ENCODE peak calls at places on chromosomes 1 and 21, in four cellular contexts. One of them, this sample, is unnamed.

GRCh38 chr1:188386161-188386560 is 1557.4 kb downstream of the PLA2G4A start:
- DNase-seq in tibial nerve: no peak
- DNase-seq in GM13977: no peak
- DNase-seq in natural killer cell: no peak
- DNase-seq in this sample: no peak

GRCh38 chr1:80417651-80418050 is 1383.1 kb upstream of the ADGRL2 start:
- DNase-seq in natural killer cell: no peak
- DNase-seq in GM13977: no peak
- DNase-seq in tibial nerve: no peak
- DNase-seq in this sample: no peak

GRCh38 chr1:9542425-9542824 is 3.2 kb downstream of the SLC25A33 start:
- DNase-seq in tibial nerve: no peak
- DNase-seq in natural killer cell: no peak
- DNase-seq in GM13977: no peak
- DNase-seq in this sample: no peak

GRCh38 chr1:12456979-12457378 is 161.0 kb downstream of the DHRS3 start:
- DNase-seq in tibial nerve: no peak
- DNase-seq in GM13977: no peak
- DNase-seq in natural killer cell: no peak
- DNase-seq in this sample: no peak

GRCh38 chr1:206829875-206830274 is 35.5 kb upstream of the IL20 start:
- DNase-seq in GM13977: no peak
- DNase-seq in natural killer cell: no peak
- DNase-seq in tibial nerve: no peak
- DNase-seq in this sample: no peak

GRCh38 chr1:28246427-28246832 is 10.5 kb downstream of the ATP5IF1 start:
- DNase-seq in GM13977: no peak
- DNase-seq in tibial nerve: no peak
- DNase-seq in natural killer cell: no peak
- DNase-seq in this sample: no peak

GRCh38 chr1:184068354-184068753 is 16.8 kb downstream of the TSEN15 start:
- DNase-seq in natural killer cell: no peak
- DNase-seq in GM13977: no peak
- DNase-seq in tibial nerve: no peak
- DNase-seq in this sample: no peak

GRCh38 chr1:229344937-229345684 is 2.3 kb upstream of the CCSAP start:
- DNase-seq in GM13977: no peak
- DNase-seq in natural killer cell: no peak
- DNase-seq in tibial nerve: no peak
- DNase-seq in this sample: no peak

GRCh38 chr1:170530972-170531757 is 801 bp upstream of the GORAB start:
- DNase-seq in natural killer cell: no peak
- DNase-seq in tibial nerve: peak; percentile 28
- DNase-seq in GM13977: no peak
- DNase-seq in this sample: no peak

GRCh38 chr1:49036700-49037099 is 260.0 kb upstream of the BEND5 start:
- DNase-seq in natural killer cell: no peak
- DNase-seq in tibial nerve: no peak
- DNase-seq in GM13977: no peak
- DNase-seq in this sample: no peak
- TF ChIP-seq CTCF in natural killer cell: no peak
- TF ChIP-seq CTCF in tibial nerve: no peak
- TF ChIP-seq CTCF in GM13977: no peak
- TF ChIP-seq CTCF in this sample: no peak

GRCh38 chr1:158200509-158200908 is 19.8 kb downstream of the CD1D start:
- DNase-seq in tibial nerve: no peak
- DNase-seq in GM13977: no peak
- DNase-seq in natural killer cell: no peak
- DNase-seq in this sample: no peak
- TF ChIP-seq CTCF in tibial nerve: no peak
- TF ChIP-seq CTCF in GM13977: no peak
- TF ChIP-seq CTCF in natural killer cell: no peak
- TF ChIP-seq CTCF in this sample: no peak

DNA sequence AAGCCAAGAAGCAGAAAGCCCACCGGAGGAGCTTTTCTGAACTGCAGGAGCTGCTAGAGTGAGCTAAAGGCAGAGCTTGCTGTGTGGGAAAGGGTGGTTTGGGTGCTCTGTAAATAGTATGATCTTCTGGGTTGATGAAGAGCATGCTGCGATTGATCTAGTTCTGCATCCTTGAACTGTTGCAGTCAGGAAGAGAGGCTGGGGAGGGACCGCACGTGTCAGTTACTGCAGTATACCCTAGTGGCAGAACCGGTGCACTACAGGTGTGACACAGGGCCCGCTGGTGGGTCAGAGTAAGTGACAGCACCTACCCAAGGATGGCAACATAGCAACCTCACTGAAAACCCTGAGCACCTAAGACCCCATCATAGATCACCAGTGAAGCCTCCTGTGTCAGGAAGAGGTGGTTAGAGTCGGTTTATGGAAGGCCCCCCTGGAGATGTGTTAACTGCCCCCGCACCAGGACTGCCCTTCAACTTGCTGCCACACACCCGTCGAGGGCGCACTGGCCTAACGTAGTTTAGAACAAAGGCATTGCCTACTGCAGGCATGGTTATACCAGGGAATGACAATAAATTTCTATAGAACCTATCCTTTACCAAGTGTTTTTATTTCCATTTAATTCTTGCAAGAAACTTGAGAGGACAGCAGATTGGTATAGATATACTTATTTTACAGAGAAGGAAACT is 146.0 kb upstream of the KIAA0040 start:
- DNase-seq in GM13977: peak; percentile 33
- DNase-seq in tibial nerve: no peak
- DNase-seq in natural killer cell: peak; percentile 25
- DNase-seq in this sample: no peak
- TF ChIP-seq CTCF in GM13977: peak; percentile 65
- TF ChIP-seq CTCF in tibial nerve: no peak
- TF ChIP-seq CTCF in natural killer cell: peak; percentile 33
- TF ChIP-seq CTCF in this sample: peak; percentile 74

GRCh38 chr1:17438176-17438976 is 1.1 kb downstream of the RCC2 start:
- DNase-seq in GM13977: peak; percentile 81
- DNase-seq in tibial nerve: peak; percentile 45
- DNase-seq in natural killer cell: peak; percentile 64
- DNase-seq in this sample: peak; percentile 78

GRCh38 chr1:17438977-17439249 is 564 bp downstream of the RCC2 start:
- DNase-seq in natural killer cell: no peak
- DNase-seq in GM13977: peak; percentile 43
- DNase-seq in tibial nerve: no peak
- DNase-seq in this sample: no peak

GRCh38 chr1:17440827-17441168 is 1.3 kb upstream of the RCC2 start:
- DNase-seq in natural killer cell: no peak
- DNase-seq in GM13977: peak; percentile 15
- DNase-seq in tibial nerve: no peak
- DNase-seq in this sample: no peak

GRCh38 chr1:17440074-17440826 is 773 bp upstream of the RCC2 start:
- DNase-seq in tibial nerve: no peak
- DNase-seq in natural killer cell: no peak
- DNase-seq in GM13977: peak; percentile 17
- DNase-seq in this sample: no peak

DNA sequence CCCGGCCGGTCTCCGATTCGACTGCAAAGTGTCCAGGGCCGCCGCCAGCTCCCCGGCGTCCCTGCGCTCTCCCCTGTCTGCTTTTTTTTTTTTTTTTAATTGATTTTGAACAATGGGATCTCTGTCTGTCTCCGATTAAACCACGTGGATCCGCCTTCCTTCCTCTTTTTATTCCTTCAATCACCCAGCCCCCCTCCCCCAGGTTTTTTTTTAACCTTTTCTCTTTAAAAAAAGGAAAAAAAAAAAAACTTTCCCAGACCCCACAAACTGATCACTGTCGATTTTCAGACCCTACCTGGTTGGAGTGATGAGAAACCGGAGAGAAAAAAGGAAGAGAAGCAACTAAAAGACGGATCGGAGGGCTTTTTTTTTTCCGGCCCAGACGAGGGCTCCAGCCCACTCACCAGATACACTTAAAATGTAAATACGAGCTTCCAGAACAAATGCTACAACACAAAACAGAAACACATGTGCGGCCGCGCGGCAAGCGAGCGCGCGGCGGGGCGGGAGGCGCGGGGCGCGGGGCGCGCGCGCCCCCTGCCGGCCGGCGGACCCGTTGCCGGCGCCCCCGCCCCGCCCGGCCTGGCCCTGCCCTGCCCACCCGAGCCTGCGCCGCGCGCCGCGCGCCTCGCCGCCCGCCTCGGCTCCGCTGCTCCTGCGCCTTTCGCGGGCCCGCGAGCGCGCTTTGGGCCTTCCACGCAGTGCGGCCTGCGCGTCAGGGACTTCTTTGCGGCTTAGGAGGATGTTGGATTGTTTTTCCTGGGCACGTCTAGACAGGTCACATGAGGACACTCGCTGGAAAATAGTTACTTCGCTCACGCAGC is at the start of gene RCC2:
- DNase-seq in natural killer cell: peak; percentile 61
- DNase-seq in GM13977: peak; percentile 94
- DNase-seq in tibial nerve: peak; percentile 22
- DNase-seq in this sample: peak; percentile 81
- TF ChIP-seq CTCF in natural killer cell: no peak
- TF ChIP-seq CTCF in GM13977: peak; percentile 39
- TF ChIP-seq CTCF in tibial nerve: peak; percentile 36
- TF ChIP-seq CTCF in this sample: peak; percentile 47

DNA sequence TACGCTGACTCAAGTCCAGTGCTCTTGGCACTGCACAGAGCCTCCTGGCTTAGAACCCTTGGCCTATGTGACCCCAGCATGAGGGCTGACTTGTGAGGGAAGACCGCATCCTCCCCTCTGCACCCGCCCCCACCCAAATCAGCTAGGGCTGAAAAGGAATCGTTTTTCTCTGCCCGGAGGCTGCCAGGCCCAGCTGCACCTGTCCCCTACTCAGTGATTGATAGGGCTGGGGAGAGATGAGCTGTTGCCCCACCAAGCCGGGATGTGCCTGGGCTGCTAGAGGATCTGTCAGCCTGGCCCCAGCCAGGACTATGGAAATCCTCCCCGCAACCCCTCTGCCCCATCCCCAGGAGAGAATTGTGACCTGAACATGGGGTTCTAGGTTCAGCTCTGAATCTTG is 20.6 kb downstream of the MYOG start:
- DNase-seq in tibial nerve: no peak
- DNase-seq in GM13977: no peak
- DNase-seq in natural killer cell: no peak
- DNase-seq in this sample: no peak
- TF ChIP-seq CTCF in tibial nerve: no peak
- TF ChIP-seq CTCF in GM13977: no peak
- TF ChIP-seq CTCF in natural killer cell: no peak
- TF ChIP-seq CTCF in this sample: no peak

DNA sequence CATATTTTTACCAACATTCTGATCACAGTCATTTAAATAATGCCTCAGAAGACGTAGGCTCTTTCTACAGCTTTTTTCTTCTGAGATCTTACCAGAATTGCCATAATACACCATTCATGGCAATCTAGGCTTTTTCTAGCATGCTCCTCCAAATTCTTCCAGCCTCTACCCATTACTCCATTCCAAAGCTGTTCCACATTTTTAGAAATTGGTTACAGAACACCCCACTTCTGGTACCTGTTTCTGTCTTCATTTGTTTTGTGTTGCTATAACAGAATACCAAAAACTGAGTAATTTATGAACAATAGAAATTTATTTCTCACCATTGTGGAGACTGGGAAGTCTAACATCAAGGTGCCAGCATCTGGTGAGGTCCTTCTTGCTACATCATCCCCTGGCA is 385.4 kb downstream of the BRINP2 start:
- DNase-seq in GM13977: no peak
- DNase-seq in natural killer cell: no peak
- DNase-seq in tibial nerve: no peak
- DNase-seq in this sample: no peak
- TF ChIP-seq CTCF in GM13977: no peak
- TF ChIP-seq CTCF in natural killer cell: no peak
- TF ChIP-seq CTCF in tibial nerve: no peak
- TF ChIP-seq CTCF in this sample: no peak

GRCh38 chr21:45768741-45769049 is 125.2 kb downstream of the PCBP3 start:
- DNase-seq in GM13977: no peak
- DNase-seq in natural killer cell: no peak
- DNase-seq in tibial nerve: no peak
- DNase-seq in this sample: no peak
- TF ChIP-seq CTCF in GM13977: peak; percentile 16
- TF ChIP-seq CTCF in natural killer cell: no peak
- TF ChIP-seq CTCF in tibial nerve: no peak
- TF ChIP-seq CTCF in this sample: no peak

DNA sequence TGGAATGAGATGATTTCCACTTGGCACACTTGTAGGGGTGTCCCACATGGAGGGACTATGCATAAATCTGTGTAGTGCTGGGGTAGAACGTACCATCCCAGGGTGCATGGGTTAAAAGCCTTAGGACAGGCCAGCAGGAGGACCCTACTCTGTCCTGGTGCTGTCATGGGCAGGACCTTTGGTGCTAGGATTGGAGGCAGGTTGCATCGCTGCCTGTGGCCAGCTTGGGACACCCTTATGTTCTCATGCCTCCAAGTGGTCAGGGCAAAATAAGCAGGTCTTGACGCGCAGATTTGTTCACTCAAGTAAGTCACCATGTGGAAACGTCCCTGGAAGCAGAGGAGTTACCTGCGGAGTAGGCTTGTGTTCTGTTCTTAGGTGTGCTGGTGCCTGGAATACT is 49.5 kb upstream of the RAB3GAP2 start:
- DNase-seq in tibial nerve: no peak
- DNase-seq in GM13977: no peak
- DNase-seq in natural killer cell: no peak
- DNase-seq in this sample: no peak
- TF ChIP-seq CTCF in tibial nerve: no peak
- TF ChIP-seq CTCF in GM13977: no peak
- TF ChIP-seq CTCF in natural killer cell: no peak
- TF ChIP-seq CTCF in this sample: no peak

DNA sequence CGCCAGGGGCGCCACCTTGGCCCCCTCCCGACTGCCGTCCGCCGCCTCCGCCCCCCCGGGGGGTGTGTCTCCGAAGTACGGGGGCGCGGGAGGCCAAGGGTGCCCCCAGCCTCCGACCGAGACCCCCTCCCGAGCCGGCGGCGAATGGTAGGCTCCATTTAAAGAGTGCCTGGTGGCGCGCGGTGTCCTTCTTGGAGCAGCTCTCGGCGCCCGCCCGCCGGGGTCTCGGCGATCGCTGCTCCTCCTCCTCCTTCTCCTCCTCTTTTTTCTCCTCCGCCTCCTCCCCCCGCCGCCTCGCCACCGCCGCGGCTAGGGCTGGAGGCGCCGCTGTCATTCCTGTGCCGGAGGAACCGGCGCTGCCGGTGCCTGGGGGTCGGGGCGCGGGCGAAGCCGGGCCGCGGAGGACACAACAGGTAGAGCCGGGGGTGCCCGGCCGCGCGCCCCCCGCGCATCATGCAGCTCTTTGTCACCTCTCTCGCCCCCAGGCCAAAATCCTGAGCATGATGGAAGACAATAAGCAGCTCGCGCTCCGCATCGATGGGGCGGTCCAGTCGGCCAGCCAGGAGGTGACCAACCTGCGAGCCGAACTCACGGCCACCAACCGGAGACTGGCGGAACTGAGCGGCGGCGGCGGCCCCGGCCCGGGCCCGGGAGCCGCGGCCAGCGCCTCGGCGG is at the start of gene KAZN:
- DNase-seq in GM13977: peak; percentile 48
- DNase-seq in natural killer cell: no peak
- DNase-seq in tibial nerve: no peak
- DNase-seq in this sample: peak; percentile 80
- TF ChIP-seq CTCF in GM13977: no peak
- TF ChIP-seq CTCF in natural killer cell: no peak
- TF ChIP-seq CTCF in tibial nerve: no peak
- TF ChIP-seq CTCF in this sample: peak; percentile 62